ENCODE peak calls at places on chromosomes 2 and 18, in four cellular contexts. G is ovary, E is WERI-Rb-1, Q is bronchial epithelial cell. D is an unnamed sample.

GRCh38 chr18:6920099-6920955 is 190.8 kb downstream of the ARHGAP28 start:
- DNase-seq in G (peak; percentile 25), E (peak; percentile 77), Q (peak; percentile 53), D (peak; percentile 66)

GRCh38 chr2:11019614-11020013 is 107.9 kb downstream of the KCNF1 start:
- DNase-seq in G (no peak), E (no peak), Q (no peak), D (no peak)

GRCh38 chr2:177001334-177001733 is 211.3 kb upstream of the HNRNPA3 start:
- DNase-seq in G (no peak), E (no peak), Q (no peak), D (no peak)

GRCh38 chr2:1742680-1743395 is 1.5 kb downstream of the PXDN start:
- DNase-seq in G (peak; percentile 84), E (peak; percentile 8), Q (peak; percentile 79), D (peak; percentile 95)

GRCh38 chr2:9473985-9474360 is 378 bp upstream of the IAH1 start:
- DNase-seq in G (peak; percentile 64), E (peak; percentile 14), Q (no peak), D (peak; percentile 30)

GRCh38 chr18:37565138-37565984 is at the start of gene CELF4:
- DNase-seq in G (no peak), E (peak; percentile 53), Q (peak; percentile 19), D (no peak)

GRCh38 chr2:233428008-233428407 is 73.7 kb downstream of the DGKD start:
- DNase-seq in G (no peak), E (no peak), Q (no peak), D (no peak)

GRCh38 chr2:185919155-185919554 is 180.6 kb downstream of the FSIP2 start:
- DNase-seq in G (no peak), E (no peak), Q (peak; percentile 21), D (no peak)

GRCh38 chr2:109612991-109613921 is 510 bp downstream of the SEPTIN10 start:
- DNase-seq in G (peak; percentile 63), E (no peak), Q (peak; percentile 39), D (peak; percentile 71)

GRCh38 chr18:10402876-10403559 is 51.4 kb upstream of the APCDD1 start:
- DNase-seq in G (no peak), E (no peak), Q (no peak), D (no peak)
- TF ChIP-seq CTCF in G (no peak), E (peak; percentile 47), Q (no peak), D (no peak)

DNA sequence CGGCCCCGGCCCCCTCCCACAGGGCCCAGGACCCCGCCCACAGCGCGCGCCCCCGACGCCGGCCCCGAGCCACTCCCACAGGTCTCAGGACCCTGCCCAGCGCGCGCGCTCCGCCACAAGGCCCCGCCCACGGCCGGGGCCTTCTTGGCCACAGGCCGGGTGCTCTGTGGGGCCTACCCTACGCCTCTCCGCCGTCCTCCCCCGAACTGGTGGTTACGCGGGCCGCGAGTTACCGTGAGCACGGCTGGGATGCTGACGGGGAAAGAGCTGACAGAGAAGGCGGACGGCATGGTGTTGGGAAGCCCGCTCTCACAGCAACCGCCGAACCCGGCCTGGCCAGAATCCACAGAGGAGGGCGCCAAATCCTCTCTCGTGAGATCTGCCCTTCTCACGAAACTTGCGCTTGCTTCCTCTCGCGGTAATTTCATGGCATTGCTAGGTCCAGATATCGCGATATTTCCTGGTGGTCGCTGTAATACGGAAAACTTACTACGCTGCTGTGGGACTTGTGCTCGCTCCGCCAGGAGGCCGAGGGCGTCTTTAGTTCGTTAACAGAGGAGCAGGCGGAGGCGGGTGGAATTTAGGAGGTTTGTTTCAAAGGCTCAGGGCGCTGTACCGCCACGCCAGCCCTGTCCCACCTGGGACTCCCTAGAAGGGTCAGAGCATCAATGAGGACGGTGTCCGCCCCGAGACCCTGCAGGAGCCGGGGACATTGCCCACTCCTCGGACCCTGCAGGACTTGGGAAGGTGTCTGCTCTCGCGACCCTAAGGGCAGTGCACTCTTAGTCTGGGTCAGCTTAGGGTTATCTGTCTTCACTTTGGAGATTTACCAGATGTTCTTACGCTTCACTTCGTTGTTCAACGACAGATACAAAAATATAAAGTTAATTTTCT is at the start of gene TMEM18:
- DNase-seq in G (peak; percentile 94), E (peak; percentile 96), Q (peak; percentile 97), D (peak; percentile 99)
- TF ChIP-seq CTCF in G (peak; percentile 58), E (peak; percentile 41), Q (peak; percentile 42), D (peak; percentile 26)

GRCh38 chr2:88187927-88188326 is 17.8 kb downstream of the THNSL2 start:
- DNase-seq in G (no peak), E (no peak), Q (no peak), D (no peak)
- TF ChIP-seq CTCF in G (no peak), E (peak; percentile 50), Q (peak; percentile 39), D (peak; percentile 11)

GRCh38 chr2:203855274-203855673 is 12.3 kb upstream of the CTLA4 start:
- DNase-seq in G (no peak), E (no peak), Q (no peak), D (no peak)

GRCh38 chr2:203861197-203861596 is 6.4 kb upstream of the CTLA4 start:
- DNase-seq in G (no peak), E (no peak), Q (no peak), D (no peak)

GRCh38 chr2:203859030-203859854 is 8.3 kb upstream of the CTLA4 start:
- DNase-seq in G (no peak), E (no peak), Q (no peak), D (no peak)

GRCh38 chr2:203857656-203858055 is 9.9 kb upstream of the CTLA4 start:
- DNase-seq in G (no peak), E (no peak), Q (no peak), D (no peak)

GRCh38 chr2:203858176-203858575 is 9.4 kb upstream of the CTLA4 start:
- DNase-seq in G (no peak), E (no peak), Q (no peak), D (no peak)
- TF ChIP-seq CTCF in G (no peak), E (no peak), Q (no peak), D (no peak)

GRCh38 chr2:238176565-238176964 is 17.8 kb downstream of the ERFE start:
- DNase-seq in G (no peak), E (no peak), Q (no peak), D (peak; percentile 62)
- TF ChIP-seq CTCF in G (no peak), E (no peak), Q (no peak), D (no peak)

GRCh38 chr18:51279367-51279984 is 82.0 kb upstream of the MEX3C start:
- DNase-seq in G (no peak), E (no peak), Q (no peak), D (no peak)

GRCh38 chr18:51275712-51276473 is 78.4 kb upstream of the MEX3C start:
- DNase-seq in G (peak; percentile 60), E (no peak), Q (no peak), D (peak; percentile 16)

GRCh38 chr18:51273435-51273834 is 76.0 kb upstream of the MEX3C start:
- DNase-seq in G (no peak), E (no peak), Q (no peak), D (no peak)

DNA sequence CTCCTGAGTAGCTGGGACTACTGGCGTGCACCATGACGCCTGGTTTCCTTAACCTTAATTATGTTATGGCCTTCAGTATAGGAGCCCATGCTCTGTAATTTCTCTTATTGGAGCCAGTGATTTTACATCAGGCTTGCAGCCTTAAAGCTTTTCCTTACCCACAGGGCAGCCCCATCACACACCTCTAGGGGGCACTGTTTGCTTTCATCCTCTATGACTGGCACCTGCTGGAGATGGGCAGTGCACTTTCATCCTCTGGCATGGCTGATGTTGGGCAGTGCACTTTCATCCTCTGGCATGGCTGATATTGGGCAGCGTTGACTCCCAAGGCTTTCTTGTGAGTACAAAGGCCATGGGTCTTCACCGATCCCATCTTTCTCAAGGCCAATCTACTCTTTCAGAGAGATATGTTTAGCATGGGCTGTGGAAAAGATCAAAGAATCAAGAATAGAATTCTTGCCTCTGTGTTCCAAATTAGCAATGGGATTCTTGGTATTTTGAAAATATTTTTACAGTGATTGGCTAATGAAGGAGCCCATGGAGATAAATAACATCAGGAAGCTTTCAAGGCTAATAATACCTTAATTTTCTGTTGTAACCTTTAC is 80.7 kb upstream of the MEX3C start:
- DNase-seq in G (no peak), E (peak; percentile 81), Q (peak; percentile 56), D (no peak)
- TF ChIP-seq CTCF in G (no peak), E (peak; percentile 94), Q (peak; percentile 93), D (peak; percentile 24)

GRCh38 chr2:117770696-117771095 is 43.8 kb upstream of the DDX18 start:
- DNase-seq in G (no peak), E (no peak), Q (no peak), D (no peak)

GRCh38 chr2:117776888-117777287 is 37.6 kb upstream of the DDX18 start:
- DNase-seq in G (no peak), E (no peak), Q (no peak), D (no peak)

GRCh38 chr2:117774716-117775115 is 39.8 kb upstream of the DDX18 start:
- DNase-seq in G (no peak), E (no peak), Q (peak; percentile 79), D (no peak)

GRCh38 chr2:117775820-117776219 is 38.7 kb upstream of the DDX18 start:
- DNase-seq in G (no peak), E (no peak), Q (peak; percentile 54), D (no peak)

GRCh38 chr2:117771969-117772630 is 42.4 kb upstream of the DDX18 start:
- DNase-seq in G (no peak), E (peak; percentile 11), Q (peak; percentile 50), D (peak; percentile 45)
- TF ChIP-seq CTCF in G (no peak), E (no peak), Q (peak; percentile 20), D (peak; percentile 57)

GRCh38 chr2:103991591-103991990 is 862.3 kb upstream of the POU3F3 start:
- DNase-seq in G (no peak), E (no peak), Q (peak; percentile 4), D (no peak)
- TF ChIP-seq CTCF in G (no peak), E (no peak), Q (no peak), D (peak; percentile 4)

DNA sequence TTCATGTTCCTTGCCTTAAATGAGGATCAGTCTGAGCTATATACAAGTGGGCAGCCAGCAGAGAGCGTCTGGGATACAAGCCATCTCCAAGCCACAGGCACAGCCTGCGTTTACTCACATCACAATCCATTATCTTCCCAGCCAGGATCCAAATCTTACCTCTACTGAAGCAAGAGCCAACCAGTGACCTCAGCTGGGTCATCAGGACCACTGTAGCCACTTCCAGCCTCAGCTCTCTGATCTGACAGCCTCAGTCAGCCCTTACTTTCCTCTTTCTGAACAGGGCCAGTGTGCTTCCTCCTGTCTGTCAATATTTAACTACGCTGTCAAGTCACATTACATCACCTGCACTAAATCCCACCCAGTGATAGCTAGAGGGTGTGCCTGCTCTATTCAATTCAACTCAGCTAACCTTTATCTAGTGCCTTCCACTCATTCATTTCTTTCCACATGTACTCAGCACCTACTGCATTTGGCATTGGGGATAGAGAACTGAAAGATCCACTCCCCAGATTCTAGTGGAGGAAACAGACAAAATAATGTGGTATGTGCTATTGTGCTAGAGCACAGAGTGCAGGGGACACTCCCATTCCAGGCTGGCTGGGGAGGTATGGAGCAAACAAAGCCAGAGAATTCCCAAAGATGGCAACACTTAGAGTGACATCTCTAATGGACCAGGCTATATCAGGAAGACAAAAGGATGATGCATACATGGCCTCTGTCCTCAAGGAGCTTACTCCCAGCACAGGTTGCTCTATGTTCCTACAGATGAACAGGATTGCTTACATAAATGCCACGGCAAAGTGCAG is 146.5 kb downstream of the NCKAP5 start:
- DNase-seq in G (no peak), E (peak; percentile 29), Q (peak; percentile 18), D (peak; percentile 29)
- TF ChIP-seq CTCF in G (no peak), E (peak; percentile 16), Q (no peak), D (no peak)